ENCODE peak calls at places on chromosome 16, in four cellular contexts. I is HepG2, R is K562, D is GM12878. A is an unnamed sample.

GRCh38 chr16:4787627-4788482 is at the start of gene SEPTIN12:
- DNase-seq in R (no peak), D (no peak), I (no peak), A (peak; percentile 32)

GRCh38 chr16:15708096-15708495 is 58.1 kb downstream of the NDE1 start:
- DNase-seq in R (peak; percentile 51), I (no peak), D (no peak), A (no peak)

GRCh38 chr16:716250-716607 is 1.3 kb downstream of the METRN start:
- DNase-seq in I (peak; percentile 80), R (peak; percentile 72), D (no peak), A (peak; percentile 67)

GRCh38 chr16:89120921-89121351 is 27.3 kb downstream of the ACSF3 start:
- DNase-seq in R (no peak), D (no peak), I (no peak), A (no peak)

GRCh38 chr16:11550651-11551498 is 35.8 kb downstream of the LITAF start:
- DNase-seq in I (no peak), R (no peak), D (no peak), A (no peak)

GRCh38 chr16:85555549-85556455 is 57.3 kb upstream of the GSE1 start:
- DNase-seq in I (peak; percentile 55), D (no peak), R (no peak), A (peak; percentile 83)

GRCh38 chr16:88995194-88995593 is 18.2 kb upstream of the CBFA2T3 start:
- DNase-seq in R (no peak), I (no peak), D (no peak), A (no peak)

GRCh38 chr16:84597518-84598390 is 20.1 kb downstream of the COTL1 start:
- DNase-seq in D (no peak), I (no peak), R (no peak), A (no peak)

GRCh38 chr16:49472598-49472997 is 99.0 kb downstream of the C16orf78 start:
- DNase-seq in R (no peak), D (no peak), I (no peak), A (peak; percentile 22)

GRCh38 chr16:16073884-16074781 is 124.7 kb downstream of the ABCC1 start:
- DNase-seq in I (peak; percentile 58), D (no peak), R (peak; percentile 33), A (peak; percentile 79)

GRCh38 chr16:10738231-10739077 is 5.2 kb upstream of the NUBP1 start:
- DNase-seq in I (peak; percentile 92), R (peak; percentile 90), D (peak; percentile 82), A (peak; percentile 15)

GRCh38 chr16:51048544-51048943 is 102.5 kb downstream of the SALL1 start:
- DNase-seq in I (no peak), R (peak; percentile 37), D (no peak), A (no peak)

GRCh38 chr16:54932737-54933254 is 2.1 kb downstream of the IRX5 start:
- DNase-seq in I (no peak), D (no peak), R (no peak), A (peak; percentile 69)

GRCh38 chr16:83958842-83959565 is 6.0 kb downstream of the OSGIN1 start:
- DNase-seq in D (no peak), R (no peak), I (no peak), A (no peak)

GRCh38 chr16:26391833-26392232 is 674.9 kb upstream of the C16orf82 start:
- DNase-seq in R (no peak), D (no peak), I (no peak), A (peak; percentile 30)

GRCh38 chr16:86496262-86496928 is 13.9 kb upstream of the FOXF1 start:
- DNase-seq in D (no peak), R (no peak), I (no peak), A (no peak)

GRCh38 chr16:15996432-15997109 is 47.2 kb downstream of the ABCC1 start:
- DNase-seq in I (peak; percentile 99), D (no peak), R (peak; percentile 40), A (no peak)

GRCh38 chr16:67986949-67987348 is 6.7 kb upstream of the DPEP3 start:
- DNase-seq in D (no peak), I (no peak), R (no peak), A (no peak)

GRCh38 chr16:89669755-89670154 is 12.1 kb downstream of the SPATA33 start:
- DNase-seq in D (no peak), I (no peak), R (peak; percentile 30), A (no peak)

GRCh38 chr16:17245727-17246576 is 224.8 kb downstream of the XYLT1 start:
- DNase-seq in I (no peak), D (no peak), R (no peak), A (peak; percentile 25)

GRCh38 chr16:56241596-56241995 is 50.3 kb downstream of the GNAO1 start:
- DNase-seq in R (no peak), I (no peak), D (no peak), A (no peak)

GRCh38 chr16:12362482-12363458 is 386.2 kb downstream of the SNX29 start:
- DNase-seq in I (no peak), D (no peak), R (no peak), A (no peak)

GRCh38 chr16:11016993-11017392 is 72.6 kb downstream of the CLEC16A start:
- DNase-seq in R (peak; percentile 25), D (no peak), I (peak; percentile 74), A (no peak)

GRCh38 chr16:85246973-85247372 is 134.7 kb upstream of the CIBAR2 start:
- DNase-seq in R (no peak), I (no peak), D (no peak), A (no peak)

GRCh38 chr16:23290189-23291062 is 11.7 kb upstream of the SCNN1B start:
- DNase-seq in R (no peak), D (no peak), I (no peak), A (no peak)

GRCh38 chr16:49600541-49600940 is 226.9 kb downstream of the C16orf78 start:
- DNase-seq in D (no peak), R (no peak), I (no peak), A (no peak)

GRCh38 chr16:57840833-57841232 is 38.5 kb upstream of the KIFC3 start:
- DNase-seq in R (no peak), I (peak; percentile 89), D (no peak), A (no peak)
- TF ChIP-seq CREB1 in R (no peak), I (peak; percentile 28), D (no peak), A (no peak)

DNA sequence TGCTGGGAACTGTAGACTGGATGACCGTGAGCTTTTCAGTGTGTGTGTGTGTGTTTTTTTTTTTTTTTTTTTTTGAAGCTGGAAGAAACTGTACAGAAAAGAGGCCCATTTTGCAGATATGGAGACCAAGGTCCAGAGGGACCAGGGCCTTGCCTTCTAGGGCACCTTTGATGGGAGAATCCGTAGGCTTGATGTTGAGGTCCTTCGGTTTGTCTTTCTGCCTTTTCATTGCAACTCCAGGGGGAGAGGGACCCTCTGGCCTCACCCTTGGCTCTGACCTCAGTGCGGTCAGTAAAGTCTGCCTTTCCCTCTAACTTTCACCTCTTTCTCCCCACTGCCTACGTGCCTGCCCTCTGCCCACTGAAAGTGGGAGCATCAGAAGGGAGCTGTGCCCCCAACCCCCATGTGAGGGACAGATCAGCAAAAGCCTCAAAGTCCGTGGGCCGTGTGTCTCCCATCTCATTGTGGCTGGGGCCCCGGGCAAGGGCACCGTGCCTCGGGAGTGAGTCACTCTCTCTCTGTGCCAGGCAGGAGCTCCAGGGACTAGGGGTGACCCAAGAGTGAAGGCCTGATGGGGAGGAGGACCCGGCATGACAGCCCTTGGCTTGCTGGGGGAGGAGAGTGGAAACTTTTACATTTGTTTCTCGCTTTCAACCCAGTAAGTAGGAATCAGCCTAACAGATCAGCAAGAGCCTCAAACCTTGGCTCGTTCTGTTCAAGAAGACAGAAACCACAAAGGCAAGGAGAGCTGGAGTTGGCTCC is 123.6 kb downstream of the CMIP start:
- DNase-seq in I (peak; percentile 74), D (no peak), R (no peak), A (no peak)
- TF ChIP-seq JUNB in I (no peak), D (no peak), R (no peak), A (no peak)

GRCh38 chr16:29820730-29821662 is 734 bp downstream of the MVP start:
- DNase-seq in R (no peak), D (peak; percentile 41), I (no peak), A (no peak)

GRCh38 chr16:29821663-29822115 is 1.4 kb downstream of the MVP start:
- DNase-seq in R (no peak), I (no peak), D (no peak), A (no peak)

GRCh38 chr16:29824589-29825144 is 4.4 kb downstream of the MVP start:
- DNase-seq in I (no peak), D (no peak), R (no peak), A (no peak)

GRCh38 chr16:29826342-29826695 is 6.1 kb downstream of the MVP start:
- DNase-seq in D (no peak), R (no peak), I (no peak), A (no peak)

GRCh38 chr16:29825145-29826044 is 5.1 kb downstream of the MVP start:
- DNase-seq in I (no peak), R (peak; percentile 42), D (no peak), A (no peak)
- TF ChIP-seq CREB1 in I (no peak), R (no peak), D (no peak), A (no peak)

GRCh38 chr16:3625911-3626732 is 14.7 kb upstream of the SLX4 start:
- DNase-seq in D (no peak), I (no peak), R (peak; percentile 30), A (no peak)
- TF ChIP-seq JUNB in D (peak; percentile 18), I (no peak), R (no peak), A (no peak)

DNA sequence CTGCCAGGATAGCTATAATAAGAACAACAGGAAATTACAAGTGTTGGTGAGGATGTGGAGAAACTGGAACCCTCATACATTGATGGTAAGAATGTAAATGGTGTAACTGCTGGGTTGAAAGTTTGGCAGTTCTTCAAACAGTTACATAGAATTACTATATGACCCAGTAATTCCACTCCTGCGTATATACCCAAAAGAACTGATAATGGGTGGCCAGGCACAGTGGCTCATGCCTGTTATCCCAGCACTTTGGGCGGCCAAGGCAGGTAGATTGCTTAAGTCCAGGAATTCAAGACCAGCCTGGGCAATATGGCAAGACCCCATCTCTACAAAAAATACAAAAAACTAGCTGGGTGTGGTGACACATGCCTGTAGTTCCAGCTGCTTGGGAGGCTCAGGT is 4.5 kb upstream of the CMTM4 start:
- DNase-seq in D (no peak), R (no peak), I (no peak), A (no peak)
- TF ChIP-seq CREB1 in D (no peak), R (no peak), I (no peak), A (no peak)

GRCh38 chr16:2910441-2910840 is 1.3 kb upstream of the FLYWCH1 start:
- DNase-seq in D (no peak), I (no peak), R (no peak), A (no peak)
- TF ChIP-seq JUNB in D (no peak), I (no peak), R (no peak), A (no peak)

GRCh38 chr16:59909262-59909661 is 1175.1 kb upstream of the GOT2 start:
- DNase-seq in D (no peak), I (no peak), R (no peak), A (no peak)
- TF ChIP-seq CREB1 in D (no peak), I (no peak), R (no peak), A (no peak)

DNA sequence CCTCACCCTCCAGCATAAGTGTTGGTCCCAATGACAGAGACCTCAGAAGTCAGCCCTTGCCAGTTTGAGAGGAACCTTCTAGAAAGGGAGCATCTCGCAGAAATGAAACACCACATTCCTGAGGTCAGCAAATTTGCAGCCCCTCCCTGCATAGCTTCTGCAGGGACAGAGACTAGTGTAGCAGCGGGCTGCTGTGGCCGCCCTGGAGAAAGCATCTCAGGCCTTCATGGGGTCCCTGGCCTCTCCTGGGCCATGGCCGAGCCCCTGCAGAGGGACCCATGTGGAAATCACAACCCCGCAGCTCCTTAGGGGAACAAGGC is 11.4 kb downstream of the HS3ST6 start:
- DNase-seq in D (no peak), R (no peak), I (no peak), A (no peak)
- TF ChIP-seq JUNB in D (no peak), R (no peak), I (no peak), A (no peak)